ENCODE peak calls at places on chromosome 9, in eight cellular contexts. P, N, M, T, E, S, F and O are unnamed samples.

GRCh38 chr9:2838356-2838983 is 5.4 kb downstream of the PUM3 start:
- DNase-seq in P (no peak), N (no peak), S (no peak), M (no peak), T (no peak), F (no peak), E (no peak), O (no peak)

GRCh38 chr9:91536211-91536691 is 112.6 kb upstream of the NFIL3 start:
- DNase-seq in N (no peak), F (no peak), E (no peak), S (peak; percentile 39), T (no peak), P (no peak), M (no peak), O (no peak)

GRCh38 chr9:77016526-77017504 is 2.6 kb upstream of the FOXB2 start:
- DNase-seq in P (no peak), F (no peak), S (no peak), T (peak; percentile 68), N (no peak), M (no peak), E (no peak), O (no peak)

GRCh38 chr9:35518981-35519679 is 29.2 kb downstream of the RUSC2 start:
- DNase-seq in F (peak; percentile 73), M (no peak), E (no peak), P (no peak), S (peak; percentile 10), N (no peak), T (no peak), O (no peak)

GRCh38 chr9:133861103-133861502 is 123.0 kb upstream of the SARDH start:
- DNase-seq in F (no peak), N (no peak), T (no peak), E (no peak), S (no peak), M (no peak), P (no peak), O (no peak)

GRCh38 chr9:13857521-13857920 is 456.4 kb downstream of the NFIB start:
- DNase-seq in N (no peak), T (no peak), S (no peak), E (no peak), F (no peak), P (no peak), M (no peak), O (no peak)

GRCh38 chr9:121300283-121301119 is 32.5 kb downstream of the GSN start:
- DNase-seq in M (no peak), T (no peak), S (no peak), P (no peak), F (peak; percentile 59), E (no peak), N (no peak), O (no peak)

GRCh38 chr9:87148391-87149237 is 201.3 kb upstream of the GAS1 start:
- DNase-seq in N (peak; percentile 69), F (peak; percentile 92), S (peak; percentile 31), E (peak; percentile 33), M (peak; percentile 79), P (peak; percentile 63), T (peak; percentile 86), O (peak; percentile 38)

GRCh38 chr9:134648701-134649525 is 7.3 kb downstream of the COL5A1 start:
- DNase-seq in F (no peak), E (no peak), S (no peak), N (peak; percentile 55), M (no peak), P (no peak), T (no peak), O (no peak)

GRCh38 chr9:21684231-21684630 is 118.2 kb upstream of the MTAP start:
- DNase-seq in F (no peak), P (no peak), T (no peak), M (no peak), E (no peak), N (no peak), S (no peak), O (no peak)

GRCh38 chr9:76846307-76846706 is 59.6 kb downstream of the PRUNE2 start:
- DNase-seq in S (no peak), P (no peak), F (no peak), E (no peak), N (no peak), T (no peak), M (no peak), O (no peak)

GRCh38 chr9:101737705-101738565 is 512 bp downstream of the GRIN3A start:
- DNase-seq in N (peak; percentile 6), P (no peak), M (peak; percentile 22), T (peak; percentile 51), S (no peak), F (no peak), E (no peak), O (peak; percentile 7)

GRCh38 chr9:133779081-133779480 is 40.9 kb upstream of the SARDH start:
- DNase-seq in T (no peak), F (no peak), S (no peak), N (no peak), E (no peak), M (no peak), P (no peak), O (no peak)

DNA sequence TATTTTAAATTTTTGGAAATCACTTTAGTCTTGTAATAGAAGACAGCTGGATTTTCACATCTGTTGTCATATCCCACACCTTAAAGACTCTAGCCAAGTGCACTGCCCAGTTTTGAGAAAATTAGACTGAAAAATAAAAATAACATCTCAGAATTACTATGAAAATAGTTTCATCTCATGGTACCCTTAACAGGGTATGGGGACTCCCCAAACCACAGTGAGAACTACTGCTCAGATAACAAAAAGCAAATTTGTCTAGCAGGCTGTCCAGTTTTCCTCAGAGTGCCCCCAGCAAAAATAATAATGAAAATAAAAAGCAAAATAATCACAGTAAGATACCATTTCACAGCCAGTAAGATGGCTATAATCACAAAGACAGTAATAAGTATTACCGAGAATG is 6.5 kb downstream of the UBQLN1 start:
- DNase-seq in E (no peak), S (no peak), P (no peak), F (no peak), N (no peak), T (no peak), M (no peak), O (no peak)
- H3K27ac ChIP-seq in E (no peak overlapping the region), S (no peak overlapping the region), P (no peak overlapping the region), F (peak overlapping the region; percentile 25), N (no peak overlapping the region), T (no peak overlapping the region), M (no peak overlapping the region), O (no peak overlapping the region)

GRCh38 chr9:126514037-126514821 is 99.5 kb upstream of the LMX1B start:
- DNase-seq in S (no peak), E (no peak), F (peak; percentile 75), N (peak; percentile 51), P (peak; percentile 38), T (peak; percentile 82), M (peak; percentile 74), O (peak; percentile 73)

GRCh38 chr9:126516561-126516935 is 97.2 kb upstream of the LMX1B start:
- DNase-seq in F (peak; percentile 40), P (no peak), M (no peak), T (no peak), S (no peak), E (no peak), N (no peak), O (no peak)

GRCh38 chr9:126513159-126514036 is 100.3 kb upstream of the LMX1B start:
- DNase-seq in P (no peak), S (no peak), M (no peak), E (no peak), N (no peak), F (peak; percentile 43), T (peak; percentile 33), O (no peak)

GRCh38 chr9:126515873-126516505 is 97.7 kb upstream of the LMX1B start:
- DNase-seq in S (no peak), P (no peak), T (no peak), F (no peak), N (no peak), E (no peak), M (no peak), O (no peak)

GRCh38 chr9:126515001-126515872 is 98.5 kb upstream of the LMX1B start:
- DNase-seq in N (no peak), P (no peak), S (no peak), E (no peak), F (peak; percentile 55), M (no peak), T (no peak), O (no peak)
- H3K27me3 ChIP-seq in N (peaks cover 12% of the 10 kb centered on the region), P (no peaks in the 10 kb centered on the region), S (peaks cover 38% of the 10 kb centered on the region), E (no peaks in the 10 kb centered on the region), F (peaks cover 3% of the 10 kb centered on the region), M (no peaks in the 10 kb centered on the region), T (no peaks in the 10 kb centered on the region), O (peaks cover 43% of the 10 kb centered on the region)

DNA sequence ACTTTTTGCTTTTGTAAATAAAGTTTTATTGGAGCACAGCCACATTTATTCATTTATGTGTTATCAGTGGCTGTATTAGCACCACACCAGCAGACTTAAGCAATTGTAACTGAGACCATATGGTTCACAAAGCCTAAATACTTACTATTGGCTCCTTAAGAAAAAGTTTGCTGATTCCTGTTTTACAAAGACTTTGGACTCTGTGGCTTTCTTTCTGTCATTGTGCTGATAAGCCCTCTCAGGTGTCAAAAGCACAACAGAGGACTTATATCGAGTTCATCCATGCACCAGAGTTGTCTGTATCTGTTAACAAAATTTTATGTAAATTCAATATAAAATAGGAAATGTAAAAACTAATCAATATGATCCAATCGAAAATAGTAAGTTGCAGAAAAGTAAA is 55.6 kb upstream of the PCSK5 start:
- DNase-seq in M (no peak), S (no peak), E (no peak), F (no peak), P (no peak), N (no peak), T (no peak), O (no peak)
- H3K4me1 ChIP-seq in M (no peaks in the 10 kb centered on the region), S (no peaks in the 10 kb centered on the region), E (no peaks in the 10 kb centered on the region), F (peaks cover 2% of the 10 kb centered on the region), P (peaks cover 2% of the 10 kb centered on the region), N (no peaks in the 10 kb centered on the region), T (no peaks in the 10 kb centered on the region), O (no peaks in the 10 kb centered on the region)

DNA sequence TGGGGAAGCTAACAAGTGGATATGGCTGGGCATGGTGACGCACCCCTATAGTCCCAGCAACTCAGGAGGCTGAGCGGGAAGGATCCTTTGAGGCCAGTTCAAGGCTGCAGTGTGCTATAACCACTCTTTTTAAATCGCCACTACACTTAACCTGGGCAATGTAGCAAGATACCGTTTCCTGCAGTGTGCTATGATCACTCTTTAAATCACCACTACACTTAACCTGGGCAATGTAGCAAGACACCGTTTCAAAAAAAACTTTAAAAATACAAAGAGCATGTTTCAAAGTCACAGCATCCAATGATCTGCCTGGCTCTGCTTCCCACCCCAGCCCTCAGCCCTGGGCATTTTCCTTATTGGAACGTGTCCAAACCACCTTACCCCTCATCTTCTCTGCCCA is 14.5 kb downstream of the GRHPR start:
- DNase-seq in P (no peak), E (no peak), M (no peak), F (no peak), S (no peak), N (no peak), T (no peak), O (no peak)
- H3K27ac ChIP-seq in P (no peak overlapping the region), E (no peak overlapping the region), M (no peak overlapping the region), F (no peak overlapping the region), S (no peak overlapping the region), N (no peak overlapping the region), T (no peak overlapping the region), O (no peak overlapping the region)

GRCh38 chr9:113770396-113770795 is 105.7 kb upstream of the ZNF618 start:
- DNase-seq in T (no peak), M (no peak), P (peak; percentile 13), F (no peak), N (no peak), E (no peak), S (no peak), O (no peak)
- H3K27me3 ChIP-seq in T (no peaks in the 10 kb centered on the region), M (no peaks in the 10 kb centered on the region), P (no peaks in the 10 kb centered on the region), F (no peaks in the 10 kb centered on the region), N (no peaks in the 10 kb centered on the region), E (no peaks in the 10 kb centered on the region), S (peaks cover 23% of the 10 kb centered on the region), O (no peaks in the 10 kb centered on the region)